ENCODE peak calls at places on chromosomes 5 and 9, in seven cellular contexts. U, B, A, O, M, P and T are unnamed samples.

GRCh38 chr5:56211298-56211865 is 21.7 kb downstream of the ANKRD55 start:
- DNase-seq in U (no peak), B (no peak), A (peak), O (peak), M (no peak), P (peak), T (peak)

GRCh38 chr5:15791274-15791673 is 291.3 kb downstream of the FBXL7 start:
- DNase-seq in U (no peak), B (no peak), A (peak), O (peak), M (no peak), P (no peak), T (no peak)

GRCh38 chr5:132225165-132226032 is 2.3 kb downstream of the P4HA2 start:
- DNase-seq in U (no peak), B (no peak), A (peak), O (peak), M (peak), P (peak), T (peak)

GRCh38 chr5:67047180-67047579 is 149.4 kb downstream of the CD180 start:
- DNase-seq in U (no peak), B (no peak), A (no peak), O (no peak), M (no peak), P (no peak), T (peak)

GRCh38 chr9:76203373-76203772 is 190.9 kb downstream of the RFK start:
- DNase-seq in U (no peak), B (peak), A (no peak), O (no peak), M (no peak), P (peak), T (peak)

GRCh38 chr5:55668356-55668755 is 43.8 kb downstream of the SLC38A9 start:
- DNase-seq in U (no peak), B (no peak), A (peak), O (peak), M (no peak), P (peak), T (peak)

GRCh38 chr9:125663127-125663526 is 43.9 kb downstream of the MAPKAP1 start:
- DNase-seq in U (no peak), B (peak), A (peak), O (peak), M (no peak), P (peak), T (peak)

GRCh38 chr5:177601577-177602457 is 1.9 kb downstream of the B4GALT7 start:
- DNase-seq in U (no peak), B (no peak), A (peak), O (no peak), M (no peak), P (peak), T (no peak)

GRCh38 chr9:69173497-69173890 is 583 bp upstream of the TJP2 start:
- DNase-seq in U (no peak), B (no peak), A (no peak), O (no peak), M (no peak), P (no peak), T (no peak)

GRCh38 chr5:111929261-111929660 is 172.3 kb upstream of the NREP start:
- DNase-seq in U (no peak), B (no peak), A (no peak), O (no peak), M (no peak), P (no peak), T (peak)

GRCh38 chr9:109182940-109183798 is 16.1 kb upstream of the FRRS1L start:
- DNase-seq in U (no peak), B (peak), A (peak), O (peak), M (no peak), P (peak), T (peak)

GRCh38 chr5:89133975-89134374 is 251.0 kb upstream of the MEF2C start:
- DNase-seq in U (no peak), B (no peak), A (no peak), O (no peak), M (no peak), P (no peak), T (no peak)

GRCh38 chr5:40906351-40906751 is 2.9 kb upstream of the C7 start:
- DNase-seq in U (no peak), B (no peak), A (peak), O (peak), M (no peak), P (no peak), T (no peak)

GRCh38 chr9:92501671-92502393 is 19.5 kb upstream of the ASPN start:
- DNase-seq in U (no peak), B (peak), A (peak), O (peak), M (no peak), P (peak), T (peak)

GRCh38 chr9:113151696-113152630 is 1.2 kb downstream of the SLC31A2 start:
- DNase-seq in U (peak), B (peak), A (no peak), O (no peak), M (no peak), P (no peak), T (no peak)

GRCh38 chr5:16574789-16575785 is 41.7 kb downstream of the RETREG1 start:
- DNase-seq in U (no peak), B (no peak), A (peak), O (peak), M (no peak), P (no peak), T (peak)

GRCh38 chr5:67092447-67093023 is 104.1 kb downstream of the CD180 start:
- DNase-seq in U (no peak), B (no peak), A (peak), O (peak), M (no peak), P (no peak), T (no peak)

GRCh38 chr5:92309336-92309991 is 926.3 kb upstream of the ARRDC3 start:
- DNase-seq in U (no peak), B (no peak), A (peak), O (peak), M (no peak), P (no peak), T (peak)

GRCh38 chr5:154368041-154368800 is 77.6 kb upstream of the SAP30L start:
- DNase-seq in U (no peak), B (no peak), A (peak), O (peak), M (no peak), P (peak), T (peak)

GRCh38 chr5:179759961-179760541 is 27.4 kb downstream of the MAML1 start:
- DNase-seq in U (no peak), B (peak), A (no peak), O (no peak), M (no peak), P (no peak), T (no peak)

GRCh38 chr9:69393425-69393824 is 68.4 kb downstream of the ENTREP1 start:
- DNase-seq in U (no peak), B (no peak), A (no peak), O (no peak), M (no peak), P (no peak), T (no peak)

GRCh38 chr5:111583761-111584203 is 71.4 kb upstream of the STARD4 start:
- DNase-seq in U (no peak), B (no peak), A (no peak), O (peak), M (no peak), P (no peak), T (no peak)

GRCh38 chr5:133456933-133457402 is 155.4 kb downstream of the FSTL4 start:
- DNase-seq in U (no peak), B (peak), A (no peak), O (peak), M (no peak), P (no peak), T (peak)

GRCh38 chr5:133930061-133930823 is 38.2 kb downstream of the C5orf15 start:
- DNase-seq in U (no peak), B (no peak), A (no peak), O (peak), M (peak), P (no peak), T (peak)

GRCh38 chr9:32378993-32379729 is 5.3 kb upstream of the ACO1 start:
- DNase-seq in U (no peak), B (peak), A (peak), O (peak), M (peak), P (peak), T (peak)

GRCh38 chr5:177302354-177303110 is 987 bp downstream of the RAB24 start:
- DNase-seq in U (no peak), B (peak), A (peak), O (peak), M (no peak), P (no peak), T (peak)

GRCh38 chr9:119765632-119766031 is 396.4 kb upstream of the BRINP1 start:
- DNase-seq in U (no peak), B (no peak), A (no peak), O (no peak), M (no peak), P (no peak), T (no peak)

GRCh38 chr9:20295555-20295954 is 326.7 kb downstream of the MLLT3 start:
- DNase-seq in U (no peak), B (no peak), A (no peak), O (no peak), M (no peak), P (no peak), T (no peak)

GRCh38 chr9:87112656-87113055 is 165.3 kb upstream of the GAS1 start:
- DNase-seq in U (no peak), B (no peak), A (no peak), O (peak), M (no peak), P (no peak), T (no peak)

GRCh38 chr9:130018260-130018659 is 24.7 kb downstream of the FNBP1 start:
- DNase-seq in U (no peak), B (no peak), A (no peak), O (no peak), M (no peak), P (no peak), T (no peak)

GRCh38 chr9:16085167-16085718 is 532.4 kb downstream of the CCDC171 start:
- DNase-seq in U (no peak), B (no peak), A (no peak), O (peak), M (no peak), P (no peak), T (no peak)

GRCh38 chr9:21668504-21668903 is 133.9 kb upstream of the MTAP start:
- DNase-seq in U (no peak), B (no peak), A (no peak), O (no peak), M (no peak), P (no peak), T (no peak)

GRCh38 chr5:145324767-145325479 is 510.2 kb downstream of the PRELID2 start:
- DNase-seq in U (no peak), B (no peak), A (no peak), O (no peak), M (no peak), P (no peak), T (no peak)

GRCh38 chr5:126995039-126995438 is 35.3 kb downstream of the MARCHF3 start:
- DNase-seq in U (no peak), B (no peak), A (no peak), O (no peak), M (no peak), P (no peak), T (no peak)
- TF ChIP-seq CTCF in U (no peak), B (no peak), A (no peak), O (no peak), M (no peak), P (no peak), T (no peak)

GRCh38 chr5:147935032-147935431 is 28.7 kb upstream of the C5orf46 start:
- DNase-seq in U (no peak), B (peak), A (peak), O (peak), M (no peak), P (peak), T (peak)
- TF ChIP-seq CTCF in U (peak), B (peak), A (peak), O (peak), M (no peak), P (peak), T (peak)

DNA sequence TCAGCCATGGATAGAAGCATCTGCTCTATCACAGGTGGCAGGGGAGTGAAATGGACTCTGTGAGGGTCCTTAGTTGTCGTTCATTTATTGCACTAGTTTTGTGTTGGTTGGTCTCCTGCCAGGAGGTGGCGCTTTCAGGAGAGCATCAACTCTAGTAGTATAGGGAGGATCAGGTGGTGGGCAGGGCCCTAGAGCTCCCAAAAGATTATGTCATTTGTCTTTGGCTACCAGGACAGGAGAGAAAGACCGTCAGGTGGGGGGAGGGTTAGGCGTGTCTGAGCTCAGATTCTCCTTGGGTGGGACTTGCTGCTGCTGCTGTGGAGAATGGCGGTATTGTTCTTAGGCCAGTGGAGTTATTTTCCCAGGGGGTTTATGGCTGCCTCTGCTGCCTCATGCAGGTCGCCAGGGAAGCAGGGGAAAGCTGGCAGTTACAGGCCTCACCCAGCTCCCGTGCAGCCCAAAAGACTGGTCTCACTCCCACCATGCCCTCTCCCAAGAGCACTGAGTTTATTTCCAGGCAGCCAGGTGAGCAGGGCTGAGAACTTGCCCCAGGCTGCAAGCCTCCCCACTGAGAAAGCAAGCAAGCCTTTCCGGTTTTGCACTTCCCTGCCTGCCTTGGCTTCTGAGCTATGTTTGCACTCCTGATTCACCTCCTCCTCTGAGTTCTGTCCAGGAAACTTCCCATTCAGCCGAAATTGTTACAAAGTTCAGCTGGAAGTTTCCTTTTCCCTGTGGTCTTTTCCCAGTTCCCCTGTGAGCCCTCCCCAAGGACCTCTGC is 317.3 kb downstream of the TAF11L14 start:
- DNase-seq in U (no peak), B (no peak), A (peak), O (no peak), M (no peak), P (no peak), T (peak)
- TF ChIP-seq CTCF in U (no peak), B (no peak), A (peak), O (no peak), M (no peak), P (no peak), T (peak)

DNA sequence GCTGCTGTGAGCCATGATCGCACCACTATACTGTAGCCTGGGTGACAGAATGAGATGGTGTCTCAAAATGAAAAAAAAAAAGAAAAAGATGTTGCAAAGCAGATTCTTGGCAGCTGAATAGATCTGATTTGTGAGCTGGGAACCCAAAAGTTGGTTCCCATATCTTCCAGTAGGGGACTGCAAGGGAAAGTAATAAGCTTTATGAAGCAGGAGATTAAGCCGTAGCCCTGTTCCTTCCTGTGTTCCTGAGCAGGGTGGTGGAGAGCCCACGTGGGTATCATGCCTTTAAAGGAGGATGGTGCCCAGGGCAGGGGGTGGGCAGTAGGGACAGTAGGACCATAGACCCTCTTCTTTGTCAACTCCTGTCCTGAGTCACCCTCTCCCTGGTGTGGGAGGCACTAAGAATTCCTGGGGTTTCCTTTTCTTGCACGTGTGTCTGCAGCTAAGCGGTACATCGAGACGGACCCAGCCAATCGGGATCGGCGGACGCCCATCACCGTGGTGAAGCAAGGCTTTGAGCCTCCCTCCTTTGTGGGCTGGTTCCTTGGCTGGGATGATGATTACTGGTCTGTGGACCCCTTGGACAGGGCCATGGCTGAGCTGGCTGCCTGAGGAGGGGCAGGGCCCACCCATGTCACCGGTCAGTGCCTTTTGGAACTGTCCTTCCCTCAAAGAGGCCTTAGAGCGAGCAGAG is 37.9 kb downstream of the STOM start:
- DNase-seq in U (no peak), B (no peak), A (peak), O (peak), M (no peak), P (no peak), T (no peak)
- TF ChIP-seq CTCF in U (peak), B (no peak), A (peak), O (peak), M (no peak), P (no peak), T (peak)

GRCh38 chr5:137733011-137733410 is 2.9 kb downstream of the KLHL3 start:
- DNase-seq in U (no peak), B (no peak), A (peak), O (peak), M (no peak), P (no peak), T (no peak)

GRCh38 chr5:137737349-137738256 is 1.7 kb upstream of the KLHL3 start:
- DNase-seq in U (no peak), B (no peak), A (peak), O (peak), M (no peak), P (peak), T (no peak)

GRCh38 chr5:137734962-137735530 is 843 bp downstream of the KLHL3 start:
- DNase-seq in U (no peak), B (no peak), A (peak), O (peak), M (peak), P (peak), T (no peak)

GRCh38 chr5:137733922-137734695 is 1.8 kb downstream of the KLHL3 start:
- DNase-seq in U (no peak), B (no peak), A (no peak), O (peak), M (no peak), P (no peak), T (no peak)

GRCh38 chr5:137735531-137736284 is at the start of gene KLHL3:
- DNase-seq in U (no peak), B (no peak), A (peak), O (peak), M (peak), P (peak), T (no peak)
- TF ChIP-seq CTCF in U (peak), B (no peak), A (peak), O (peak), M (no peak), P (no peak), T (no peak)

DNA sequence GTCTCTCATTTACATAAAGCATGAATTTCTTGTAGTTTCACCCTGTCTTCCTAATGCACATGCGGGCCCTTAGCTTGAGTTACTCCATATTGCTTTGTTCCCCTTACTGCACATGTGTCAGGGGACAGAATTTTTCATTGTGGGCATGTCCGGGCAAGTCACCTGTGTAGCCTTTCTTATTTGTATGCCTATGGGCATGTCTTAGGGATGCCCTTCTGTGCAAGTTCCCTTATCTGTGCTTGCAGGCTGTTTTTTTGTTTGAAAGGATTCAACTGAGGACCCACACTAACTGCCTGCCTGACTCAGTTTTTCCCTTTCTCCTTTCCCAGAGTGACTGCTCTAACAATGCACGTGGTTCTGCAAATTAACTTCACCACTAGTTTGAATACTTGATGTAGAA is 161.7 kb downstream of the YTHDC2 start:
- DNase-seq in U (no peak), B (no peak), A (no peak), O (no peak), M (no peak), P (no peak), T (no peak)
- TF ChIP-seq CTCF in U (no peak), B (no peak), A (no peak), O (no peak), M (no peak), P (no peak), T (no peak)

GRCh38 chr5:95915999-95916686 is 45.5 kb downstream of the ELL2 start:
- DNase-seq in U (no peak), B (peak), A (no peak), O (no peak), M (no peak), P (no peak), T (no peak)

GRCh38 chr5:95919658-95920057 is 42.0 kb downstream of the ELL2 start:
- DNase-seq in U (no peak), B (no peak), A (no peak), O (no peak), M (no peak), P (no peak), T (no peak)

GRCh38 chr5:95918421-95919006 is 43.1 kb downstream of the ELL2 start:
- DNase-seq in U (no peak), B (no peak), A (no peak), O (no peak), M (no peak), P (no peak), T (no peak)

GRCh38 chr5:95917207-95917606 is 44.4 kb downstream of the ELL2 start:
- DNase-seq in U (no peak), B (no peak), A (no peak), O (no peak), M (no peak), P (no peak), T (no peak)

GRCh38 chr5:95916687-95917085 is 45.0 kb downstream of the ELL2 start:
- DNase-seq in U (no peak), B (no peak), A (no peak), O (no peak), M (no peak), P (no peak), T (no peak)
- TF ChIP-seq CTCF in U (no peak), B (no peak), A (no peak), O (no peak), M (no peak), P (no peak), T (no peak)

GRCh38 chr5:54148062-54148461 is 162.3 kb downstream of the ARL15 start:
- DNase-seq in U (no peak), B (no peak), A (no peak), O (peak), M (no peak), P (no peak), T (peak)
- TF ChIP-seq CTCF in U (peak), B (no peak), A (no peak), O (peak), M (no peak), P (no peak), T (no peak)

GRCh38 chr5:102547161-102547560 is 48.4 kb upstream of the SLCO6A1 start:
- DNase-seq in U (no peak), B (no peak), A (no peak), O (no peak), M (no peak), P (no peak), T (no peak)

GRCh38 chr5:102542064-102542463 is 43.3 kb upstream of the SLCO6A1 start:
- DNase-seq in U (no peak), B (no peak), A (no peak), O (no peak), M (no peak), P (no peak), T (no peak)

GRCh38 chr5:102547659-102548058 is 48.9 kb upstream of the SLCO6A1 start:
- DNase-seq in U (no peak), B (no peak), A (no peak), O (no peak), M (no peak), P (no peak), T (no peak)

GRCh38 chr5:102540251-102540812 is 41.5 kb upstream of the SLCO6A1 start:
- DNase-seq in U (no peak), B (no peak), A (no peak), O (peak), M (no peak), P (no peak), T (no peak)

GRCh38 chr5:102545175-102545574 is 46.4 kb upstream of the SLCO6A1 start:
- DNase-seq in U (no peak), B (peak), A (peak), O (no peak), M (no peak), P (peak), T (peak)
- TF ChIP-seq CTCF in U (peak), B (no peak), A (peak), O (peak), M (no peak), P (peak), T (no peak)